ENCODE peak calls at places on chromosome 2, in nine cellular contexts. Y, U, P, R, T, W, M, L and K are unnamed samples.

GRCh38 chr2:173159794-173160463 is 84.3 kb downstream of the MAP3K20 start:
- DNase-seq in Y (no peak), U (no peak), P (peak; percentile 83), R (no peak), T (no peak), W (peak; percentile 43), M (no peak), L (no peak), K (no peak)

GRCh38 chr2:231764752-231765151 is 16.3 kb downstream of the PDE6D start:
- DNase-seq in Y (no peak), U (no peak), P (no peak), R (no peak), T (no peak), W (no peak), M (no peak), L (no peak), K (no peak)

GRCh38 chr2:119694994-119695521 is 16.1 kb downstream of the TMEM177 start:
- DNase-seq in Y (no peak), U (no peak), P (no peak), R (no peak), T (no peak), W (peak; percentile 74), M (no peak), L (peak; percentile 1), K (peak; percentile 22)

GRCh38 chr2:64932327-64933216 is 56.6 kb upstream of the SLC1A4 start:
- DNase-seq in Y (no peak), U (no peak), P (no peak), R (no peak), T (no peak), W (no peak), M (no peak), L (no peak), K (no peak)

GRCh38 chr2:140383781-140384180 is 1603.6 kb upstream of the NXPH2 start:
- DNase-seq in Y (no peak), U (no peak), P (no peak), R (no peak), T (no peak), W (no peak), M (no peak), L (no peak), K (no peak)

GRCh38 chr2:75047189-75047812 is 88.9 kb downstream of the POLE4 start:
- DNase-seq in Y (no peak), U (no peak), P (no peak), R (no peak), T (no peak), W (no peak), M (no peak), L (no peak), K (no peak)

GRCh38 chr2:232674491-232674890 is 22.6 kb upstream of the GIGYF2 start:
- DNase-seq in Y (no peak), U (no peak), P (no peak), R (no peak), T (no peak), W (no peak), M (no peak), L (no peak), K (no peak)

GRCh38 chr2:168751104-168751768 is 51.2 kb upstream of the NOSTRIN start:
- DNase-seq in Y (no peak), U (peak; percentile 18), P (no peak), R (no peak), T (peak; percentile 9), W (no peak), M (no peak), L (no peak), K (no peak)

GRCh38 chr2:120314656-120315366 is 31.1 kb upstream of the INHBB start:
- DNase-seq in Y (peak; percentile 4), U (no peak), P (no peak), R (no peak), T (no peak), W (no peak), M (no peak), L (no peak), K (no peak)

GRCh38 chr2:191218292-191218898 is 26.8 kb upstream of the MYO1B start:
- DNase-seq in Y (no peak), U (no peak), P (no peak), R (no peak), T (no peak), W (peak; percentile 30), M (no peak), L (peak; percentile 67), K (peak; percentile 53)

GRCh38 chr2:64581777-64582539 is 57.8 kb downstream of the AFTPH start:
- DNase-seq in Y (no peak), U (no peak), P (no peak), R (no peak), T (no peak), W (no peak), M (no peak), L (no peak), K (no peak)

GRCh38 chr2:136356111-136357033 is 238.4 kb upstream of the CXCR4 start:
- DNase-seq in Y (no peak), U (no peak), P (no peak), R (no peak), T (no peak), W (no peak), M (no peak), L (no peak), K (peak; percentile 27)

GRCh38 chr2:69755862-69756467 is 14.0 kb downstream of the ANXA4 start:
- DNase-seq in Y (no peak), U (no peak), P (peak; percentile 86), R (no peak), T (no peak), W (no peak), M (peak; percentile 85), L (no peak), K (no peak)

GRCh38 chr2:75632813-75633212 is 13.8 kb upstream of the MRPL19 start:
- DNase-seq in Y (no peak), U (no peak), P (no peak), R (no peak), T (no peak), W (no peak), M (no peak), L (no peak), K (no peak)

GRCh38 chr2:71462641-71463341 is 9.4 kb downstream of the DYSF start:
- DNase-seq in Y (no peak), U (no peak), P (no peak), R (no peak), T (no peak), W (no peak), M (peak; percentile 66), L (no peak), K (no peak)

GRCh38 chr2:51265539-51265938 is 233.6 kb upstream of the NRXN1 start:
- DNase-seq in Y (no peak), U (no peak), P (no peak), R (no peak), T (no peak), W (no peak), M (no peak), L (no peak), K (no peak)

GRCh38 chr2:43022896-43023295 is 203.5 kb downstream of the ZFP36L2 start:
- DNase-seq in Y (no peak), U (no peak), P (no peak), R (no peak), T (no peak), W (no peak), M (no peak), L (no peak), K (no peak)

GRCh38 chr2:16081316-16082200 is 141.2 kb downstream of the MYCN start:
- DNase-seq in Y (no peak), U (no peak), P (no peak), R (no peak), T (no peak), W (no peak), M (no peak), L (no peak), K (no peak)

GRCh38 chr2:109108740-109109139 is 20.3 kb upstream of the SH3RF3 start:
- DNase-seq in Y (no peak), U (no peak), P (no peak), R (no peak), T (no peak), W (no peak), M (peak; percentile 62), L (no peak), K (no peak)

GRCh38 chr2:190119948-190120347 is 57.4 kb upstream of the MSTN start:
- DNase-seq in Y (no peak), U (no peak), P (no peak), R (no peak), T (no peak), W (peak; percentile 11), M (no peak), L (no peak), K (no peak)

GRCh38 chr2:74576830-74577229 is 22.3 kb downstream of the DOK1 start:
- DNase-seq in Y (no peak), U (no peak), P (no peak), R (no peak), T (no peak), W (no peak), M (no peak), L (no peak), K (no peak)

GRCh38 chr2:128782411-128783192 is 463.9 kb upstream of the HS6ST1 start:
- DNase-seq in Y (no peak), U (no peak), P (no peak), R (no peak), T (no peak), W (no peak), M (peak; percentile 68), L (no peak), K (no peak)

GRCh38 chr2:223010641-223011040 is 41.3 kb upstream of the KCNE4 start:
- DNase-seq in Y (no peak), U (no peak), P (peak; percentile 55), R (no peak), T (no peak), W (no peak), M (no peak), L (no peak), K (no peak)

GRCh38 chr2:223486741-223487140 is 115.4 kb downstream of the SCG2 start:
- DNase-seq in Y (no peak), U (no peak), P (no peak), R (no peak), T (no peak), W (no peak), M (no peak), L (no peak), K (no peak)

GRCh38 chr2:199914372-199914958 is 3.4 kb downstream of the C2orf69 start:
- DNase-seq in Y (no peak), U (no peak), P (no peak), R (no peak), T (no peak), W (no peak), M (no peak), L (no peak), K (no peak)

GRCh38 chr2:109685453-109685852 is 71.3 kb downstream of the SOWAHC start:
- DNase-seq in Y (no peak), U (no peak), P (no peak), R (no peak), T (no peak), W (no peak), M (no peak), L (no peak), K (no peak)

GRCh38 chr2:174602741-174603140 is 5.1 kb upstream of the WIPF1 start:
- DNase-seq in Y (no peak), U (no peak), P (no peak), R (no peak), T (no peak), W (no peak), M (no peak), L (no peak), K (no peak)

GRCh38 chr2:242027676-242028450 is 158.3 kb downstream of the RTP5 start:
- DNase-seq in Y (no peak), U (peak; percentile 2), P (no peak), R (no peak), T (no peak), W (no peak), M (peak; percentile 75), L (no peak), K (no peak)

GRCh38 chr2:10547011-10547410 is 98.9 kb upstream of the ODC1 start:
- DNase-seq in Y (no peak), U (no peak), P (peak; percentile 55), R (no peak), T (no peak), W (no peak), M (no peak), L (no peak), K (no peak)

GRCh38 chr2:197672494-197672893 is 2.9 kb downstream of the RFTN2 start:
- DNase-seq in Y (no peak), U (no peak), P (no peak), R (no peak), T (no peak), W (no peak), M (no peak), L (no peak), K (no peak)

GRCh38 chr2:24579053-24579803 is 88.2 kb downstream of the NCOA1 start:
- DNase-seq in Y (no peak), U (no peak), P (no peak), R (no peak), T (no peak), W (no peak), M (no peak), L (no peak), K (no peak)